ENCODE peak calls at places on chromosomes 13 and 19, in eight cellular contexts. N, W, Q, F, I, Z, M and O are unnamed samples.

GRCh38 chr13:72205773-72206172 is 338.8 kb upstream of the DACH1 start:
- DNase-seq in N (no peak), W (peak; percentile 5), Q (no peak), F (no peak), I (no peak), Z (peak; percentile 8), M (no peak), O (peak; percentile 0)

GRCh38 chr19:41870401-41870873 is 6.6 kb upstream of the CD79A start:
- DNase-seq in N (no peak), W (peak; percentile 58), Q (peak; percentile 18), F (no peak), I (no peak), Z (peak; percentile 30), M (no peak), O (peak; percentile 74)

GRCh38 chr13:29081036-29081435 is 260.9 kb downstream of the MTUS2 start:
- DNase-seq in N (no peak), W (no peak), Q (no peak), F (no peak), I (no peak), Z (peak; percentile 31), M (no peak), O (no peak)

GRCh38 chr13:21240586-21240985 is 64.1 kb downstream of the MRPL57 start:
- DNase-seq in N (no peak), W (peak; percentile 53), Q (no peak), F (no peak), I (no peak), Z (peak; percentile 54), M (peak; percentile 19), O (peak; percentile 82)

GRCh38 chr13:52127783-52128702 is 830 bp downstream of the NEK5 start:
- DNase-seq in N (no peak), W (peak; percentile 75), Q (no peak), F (peak; percentile 56), I (no peak), Z (peak; percentile 75), M (no peak), O (peak; percentile 61)

GRCh38 chr13:68358218-68358817 is 1128.2 kb upstream of the PCDH9 start:
- DNase-seq in N (no peak), W (no peak), Q (no peak), F (no peak), I (no peak), Z (no peak), M (no peak), O (no peak)

GRCh38 chr13:30991922-30992321 is 59.5 kb downstream of the TEX26 start:
- DNase-seq in N (no peak), W (no peak), Q (no peak), F (no peak), I (no peak), Z (no peak), M (no peak), O (no peak)

GRCh38 chr13:102779426-102780159 is 6.0 kb upstream of the TEX30 start:
- DNase-seq in N (no peak), W (no peak), Q (no peak), F (peak; percentile 41), I (no peak), Z (no peak), M (no peak), O (no peak)

GRCh38 chr13:72208112-72208645 is 341.2 kb upstream of the DACH1 start:
- DNase-seq in N (no peak), W (no peak), Q (no peak), F (no peak), I (no peak), Z (no peak), M (no peak), O (no peak)

GRCh38 chr13:30934803-30935202 is 2.3 kb downstream of the TEX26 start:
- DNase-seq in N (no peak), W (no peak), Q (no peak), F (no peak), I (no peak), Z (no peak), M (no peak), O (no peak)

GRCh38 chr19:35135389-35135909 is 590 bp upstream of the LGI4 start:
- DNase-seq in N (peak; percentile 96), W (peak; percentile 69), Q (peak; percentile 84), F (peak; percentile 74), I (no peak), Z (peak; percentile 73), M (no peak), O (peak; percentile 61)

GRCh38 chr19:32223595-32224370 is 121.6 kb upstream of the ZNF507 start:
- DNase-seq in N (peak; percentile 76), W (no peak), Q (no peak), F (no peak), I (no peak), Z (no peak), M (no peak), O (no peak)

GRCh38 chr13:99075268-99076191 is 97.7 kb upstream of the DOCK9 start:
- DNase-seq in N (no peak), W (no peak), Q (no peak), F (no peak), I (no peak), Z (no peak), M (no peak), O (no peak)

GRCh38 chr13:33678906-33679657 is 138.9 kb upstream of the RFC3 start:
- DNase-seq in N (peak; percentile 87), W (peak; percentile 94), Q (peak; percentile 66), F (peak; percentile 76), I (no peak), Z (peak; percentile 88), M (no peak), O (peak; percentile 71)

GRCh38 chr13:31908696-31909386 is 122.7 kb upstream of the FRY start:
- DNase-seq in N (no peak), W (peak; percentile 51), Q (no peak), F (no peak), I (no peak), Z (no peak), M (no peak), O (no peak)

GRCh38 chr13:38530492-38530891 is 156.4 kb upstream of the FREM2 start:
- DNase-seq in N (no peak), W (peak; percentile 43), Q (no peak), F (no peak), I (no peak), Z (peak; percentile 65), M (no peak), O (peak; percentile 25)

DNA sequence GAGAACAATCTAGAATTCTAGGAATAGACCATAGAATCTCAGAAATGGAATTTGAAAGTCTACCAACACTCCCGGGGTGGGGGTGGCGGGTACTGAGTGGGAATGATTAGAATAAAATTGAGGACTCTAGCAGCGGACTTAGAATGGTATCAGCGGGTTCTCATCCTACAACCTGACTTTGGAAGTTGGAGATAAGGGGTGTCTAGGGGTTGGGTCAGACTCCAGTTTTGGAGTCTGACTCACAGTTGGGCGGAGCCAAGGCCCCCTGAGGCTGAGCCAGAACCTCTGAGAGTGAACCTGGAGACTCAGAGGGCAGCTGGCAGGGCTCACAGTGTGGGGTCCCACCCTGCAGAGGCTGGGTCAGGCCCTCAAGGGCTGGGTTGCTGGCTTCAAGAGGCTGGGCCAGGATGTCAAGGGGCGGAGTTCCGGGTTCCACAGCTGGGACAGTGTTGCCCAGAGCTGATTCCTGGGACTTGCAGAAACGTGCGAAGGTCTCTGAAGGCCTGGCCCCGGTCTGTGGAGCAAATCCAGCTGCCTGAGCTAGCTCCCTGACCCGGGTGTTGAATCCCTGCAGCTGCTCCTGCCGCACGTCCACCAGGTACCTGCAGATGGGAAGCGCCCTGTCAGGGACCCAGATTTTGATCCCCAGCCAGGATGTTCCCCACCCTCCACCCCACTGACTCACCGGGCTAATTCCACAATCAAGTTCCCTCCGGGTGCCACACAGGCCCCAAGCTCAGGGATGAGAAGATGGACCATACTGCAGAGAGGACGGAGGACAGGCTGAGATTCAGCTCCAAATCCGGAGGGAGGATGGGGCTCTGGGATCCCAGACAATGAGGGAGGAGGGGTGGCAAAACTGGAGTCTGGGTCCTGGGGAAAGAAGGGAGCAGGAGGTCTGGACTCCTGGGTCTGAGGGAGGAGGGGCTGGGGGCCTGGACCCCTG is 1.6 kb upstream of the TNNI3 start:
- DNase-seq in N (no peak), W (peak; percentile 57), Q (no peak), F (no peak), I (no peak), Z (peak; percentile 41), M (no peak), O (peak; percentile 61)
- H3K4me3 ChIP-seq in N (no peak overlapping the region), W (no peak overlapping the region), Q (no peak overlapping the region), F (no peak overlapping the region), I (no peak overlapping the region), Z (no peak overlapping the region), M (no peak overlapping the region), O (no peak overlapping the region)

GRCh38 chr13:25046985-25047660 is 48.8 kb upstream of the PABPC3 start:
- DNase-seq in N (no peak), W (no peak), Q (no peak), F (no peak), I (no peak), Z (peak; percentile 21), M (no peak), O (peak; percentile 17)
- H3K4me3 ChIP-seq in N (no peak overlapping the region), W (peak overlapping the region; percentile 16), Q (no peak overlapping the region), F (no peak overlapping the region), I (peak overlapping the region; percentile 42), Z (peak overlapping the region; percentile 48), M (peak overlapping the region; percentile 47), O (peak overlapping the region; percentile 21)

DNA sequence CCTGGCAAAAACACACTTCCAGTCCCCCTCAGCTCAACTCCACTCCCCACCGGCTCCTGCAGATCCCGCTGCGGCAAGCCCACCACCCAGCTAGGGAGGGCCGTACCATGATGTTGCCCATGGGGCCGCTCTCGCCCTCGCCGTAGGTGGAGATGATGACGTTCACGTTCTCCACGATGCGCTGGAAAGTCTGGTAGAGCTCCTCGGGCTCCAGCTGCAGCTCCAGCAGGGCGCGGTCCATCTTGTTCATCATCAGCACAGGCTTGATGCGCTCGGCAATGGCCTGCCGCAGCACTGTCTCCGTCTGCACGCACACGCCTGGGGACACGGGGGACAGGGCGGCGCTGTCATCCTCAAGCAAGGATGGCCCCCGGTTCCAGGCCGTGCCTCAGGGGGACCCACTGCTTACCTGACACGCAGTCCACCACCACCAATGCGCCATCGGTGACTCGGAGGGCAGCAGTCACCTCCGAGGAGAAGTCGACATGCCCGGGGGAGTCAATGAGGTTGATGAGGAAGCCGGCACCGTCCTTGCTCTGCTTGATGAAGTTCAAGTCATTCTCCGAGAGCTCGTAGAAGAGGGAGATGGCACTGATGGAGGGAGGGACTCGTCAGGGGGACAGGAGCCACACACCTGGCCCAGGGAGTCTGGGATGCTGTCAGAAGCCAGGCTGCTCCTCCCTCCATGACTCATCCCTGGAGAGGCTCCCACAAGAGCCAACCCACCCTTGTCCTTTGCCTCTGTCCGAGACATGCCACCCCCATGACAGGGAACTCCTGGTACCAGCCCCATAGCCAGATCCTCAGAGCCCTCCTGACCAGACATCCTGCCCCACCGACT is 2.3 kb downstream of the EEF2 start:
- DNase-seq in N (no peak), W (peak; percentile 72), Q (peak; percentile 47), F (no peak), I (no peak), Z (peak; percentile 66), M (no peak), O (peak; percentile 84)
- H3K4me3 ChIP-seq in N (no peak overlapping the region), W (peak overlapping the region; percentile 68), Q (no peak overlapping the region), F (no peak overlapping the region), I (peak overlapping the region; percentile 100), Z (peak overlapping the region; percentile 98), M (peak overlapping the region; percentile 100), O (peak overlapping the region; percentile 91)

DNA sequence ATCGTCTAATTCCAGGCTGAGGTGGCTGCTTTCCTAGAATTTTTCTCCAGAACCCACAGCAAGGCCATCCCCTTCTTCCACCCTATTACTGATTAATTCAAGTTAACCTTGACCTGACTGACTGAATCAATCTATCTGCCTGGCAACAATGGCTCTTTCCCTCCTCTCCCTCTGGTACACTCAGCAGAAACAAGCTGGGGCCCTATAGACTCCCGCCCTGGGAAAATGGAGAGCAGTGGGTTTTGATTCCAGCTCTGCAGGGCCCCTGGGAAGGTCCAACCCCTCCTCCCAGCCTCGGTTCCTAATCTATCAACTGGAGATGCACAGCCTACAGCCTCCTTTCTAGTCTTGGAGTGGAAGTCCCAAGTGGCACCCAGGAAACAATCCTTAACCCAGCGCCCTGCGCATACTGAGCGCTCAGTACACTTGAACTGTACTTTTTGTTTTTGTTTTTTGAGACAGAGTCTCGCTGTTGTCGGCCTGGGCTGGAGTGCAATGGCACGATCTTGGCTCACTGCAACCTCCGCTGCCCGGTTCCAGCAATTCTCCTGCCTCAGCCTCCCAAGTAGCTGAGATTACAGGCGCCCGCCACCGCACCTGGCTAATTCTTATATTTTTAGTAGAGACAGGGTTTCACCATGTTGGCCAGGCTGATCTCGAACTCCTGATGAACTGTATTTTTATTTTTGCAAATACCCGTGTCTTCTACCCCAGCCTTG is 5.2 kb upstream of the C3 start:
- DNase-seq in N (no peak), W (no peak), Q (no peak), F (no peak), I (no peak), Z (no peak), M (no peak), O (no peak)
- H3K4me3 ChIP-seq in N (no peak overlapping the region), W (no peak overlapping the region), Q (no peak overlapping the region), F (no peak overlapping the region), I (no peak overlapping the region), Z (no peak overlapping the region), M (no peak overlapping the region), O (no peak overlapping the region)